ENCODE peak calls at places on chromosomes 5 and 9, in eight cellular contexts. R is dorsolateral prefrontal cortex; L is HCT116; A is AG04450; H is lower lobe of right lung; J is ovary; Z is CD8-positive, alpha-beta memory T cell; C is adrenal gland. U is an unnamed sample.

GRCh38 chr9:116320180-116320799 is 166.7 kb downstream of the PAPPA start:
- DNase-seq in R (no peak), L (no peak), A (no peak), H (no peak), J (no peak), Z (no peak), C (no peak), U (no peak)

GRCh38 chr9:133535285-133535877 is 877 bp downstream of the ADAMTSL2 start:
- DNase-seq in R (no peak), L (no peak), A (no peak), H (no peak), J (no peak), Z (no peak), C (no peak), U (no peak)

GRCh38 chr5:68499952-68500351 is 284.4 kb downstream of the PIK3R1 start:
- DNase-seq in R (no peak), L (no peak), A (no peak), H (no peak), J (no peak), Z (no peak), C (no peak), U (no peak)

GRCh38 chr9:88988796-88989641 is 2.2 kb upstream of the S1PR3 start:
- DNase-seq in R (no peak), L (no peak), A (no peak), H (no peak), J (no peak), Z (no peak), C (no peak), U (no peak)

GRCh38 chr5:122352331-122352730 is 40.3 kb downstream of the SNCAIP start:
- DNase-seq in R (no peak), L (no peak), A (no peak), H (no peak), J (no peak), Z (no peak), C (no peak), U (no peak)

GRCh38 chr5:149654282-149654681 is 73.0 kb downstream of the ARHGEF37 start:
- DNase-seq in R (no peak), L (no peak), A (no peak), H (no peak), J (no peak), Z (no peak), C (no peak), U (no peak)

GRCh38 chr5:140588311-140589070 is 23.9 kb downstream of the SLC35A4 start:
- DNase-seq in R (no peak), L (no peak), A (no peak), H (no peak), J (no peak), Z (no peak), C (peak), U (no peak)

GRCh38 chr5:53109041-53109435 is 519 bp downstream of the MOCS2 start:
- DNase-seq in R (no peak), L (no peak), A (no peak), H (no peak), J (no peak), Z (no peak), C (no peak), U (no peak)

GRCh38 chr5:170293273-170293672 is 4.3 kb downstream of the LCP2 start:
- DNase-seq in R (no peak), L (no peak), A (no peak), H (peak), J (no peak), Z (no peak), C (no peak), U (no peak)

GRCh38 chr9:86546712-86547111 is 192.5 kb upstream of the TUT7 start:
- DNase-seq in R (no peak), L (no peak), A (no peak), H (no peak), J (no peak), Z (no peak), C (no peak), U (no peak)

GRCh38 chr9:37582548-37583157 is 6.5 kb upstream of the FBXO10 start:
- DNase-seq in R (no peak), L (peak), A (peak), H (no peak), J (no peak), Z (peak), C (no peak), U (no peak)

GRCh38 chr9:29793970-29794369 is 2220.7 kb upstream of the C9orf72 start:
- DNase-seq in R (no peak), L (no peak), A (no peak), H (no peak), J (no peak), Z (no peak), C (no peak), U (no peak)

GRCh38 chr9:71079451-71079850 is 42.0 kb downstream of the TRPM3 start:
- DNase-seq in R (no peak), L (no peak), A (no peak), H (no peak), J (no peak), Z (no peak), C (no peak), U (no peak)

GRCh38 chr5:410911-411517 is 32.0 kb upstream of the EXOC3 start:
- DNase-seq in R (no peak), L (no peak), A (no peak), H (no peak), J (no peak), Z (no peak), C (no peak), U (no peak)

GRCh38 chr9:98306384-98307145 is 51.1 kb upstream of the TBC1D2 start:
- DNase-seq in R (no peak), L (no peak), A (no peak), H (no peak), J (no peak), Z (no peak), C (no peak), U (no peak)

GRCh38 chr5:14497276-14497675 is 84.3 kb upstream of the OTULINL start:
- DNase-seq in R (no peak), L (no peak), A (no peak), H (no peak), J (no peak), Z (no peak), C (no peak), U (no peak)

GRCh38 chr9:130343445-130343918 is 77.9 kb downstream of the HMCN2 start:
- DNase-seq in R (no peak), L (no peak), A (no peak), H (no peak), J (no peak), Z (peak), C (no peak), U (no peak)

GRCh38 chr5:180618487-180618829 is 27.2 kb upstream of the SCGB3A1 start:
- DNase-seq in R (no peak), L (no peak), A (no peak), H (no peak), J (no peak), Z (no peak), C (no peak), U (no peak)

GRCh38 chr5:180620014-180620413 is 28.7 kb upstream of the SCGB3A1 start:
- DNase-seq in R (no peak), L (no peak), A (no peak), H (no peak), J (no peak), Z (no peak), C (no peak), U (no peak)

GRCh38 chr5:180621311-180621710 is 28.1 kb downstream of the FLT4 start:
- DNase-seq in R (no peak), L (no peak), A (no peak), H (no peak), J (no peak), Z (no peak), C (no peak), U (no peak)

GRCh38 chr5:180619563-180619915 is 28.2 kb upstream of the SCGB3A1 start:
- DNase-seq in R (no peak), L (no peak), A (no peak), H (no peak), J (no peak), Z (no peak), C (no peak), U (no peak)

DNA sequence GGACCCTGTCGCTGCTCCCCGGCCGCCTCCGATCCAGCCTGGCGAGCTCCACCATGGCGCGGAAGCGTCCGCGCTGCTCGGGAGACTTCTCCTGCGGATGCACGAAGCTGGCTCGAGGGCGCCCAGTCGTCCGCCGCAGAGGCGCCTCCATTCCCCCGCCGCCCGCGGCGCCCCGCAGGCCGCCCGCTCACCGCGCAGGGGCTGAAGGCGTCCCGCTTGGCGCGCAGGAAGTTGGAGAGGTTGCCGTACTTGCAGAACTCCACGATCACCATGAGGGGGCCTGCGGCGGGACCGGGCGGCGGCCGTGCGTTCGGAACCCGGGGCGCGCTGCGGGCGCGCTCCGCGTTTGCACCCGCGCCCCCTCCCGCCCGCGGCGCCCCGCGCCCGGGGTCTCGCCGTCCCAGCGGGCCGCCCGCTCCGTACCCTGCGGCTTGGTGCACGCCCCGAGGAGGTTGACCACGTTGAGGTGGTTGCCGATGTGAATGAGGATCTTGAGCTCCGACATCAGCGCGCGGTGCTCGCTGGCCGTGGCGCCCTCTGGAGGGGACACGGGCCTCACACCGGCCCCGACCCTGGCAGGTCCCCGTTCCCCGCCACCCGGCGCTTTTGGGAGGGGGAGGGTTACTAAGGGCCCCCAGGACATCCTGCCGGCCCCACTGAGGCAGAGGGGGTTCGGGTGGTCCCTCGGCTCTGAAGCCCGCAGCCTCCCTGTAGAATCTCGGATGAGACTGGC is 27.7 kb upstream of the SCGB3A1 start:
- DNase-seq in R (peak), L (no peak), A (no peak), H (no peak), J (no peak), Z (peak), C (no peak), U (no peak)
- H3K4me3 ChIP-seq in R (peak), L (no peak), A (peak), H (peak), J (no peak), Z (no peak), C (no peak), U (no peak)

DNA sequence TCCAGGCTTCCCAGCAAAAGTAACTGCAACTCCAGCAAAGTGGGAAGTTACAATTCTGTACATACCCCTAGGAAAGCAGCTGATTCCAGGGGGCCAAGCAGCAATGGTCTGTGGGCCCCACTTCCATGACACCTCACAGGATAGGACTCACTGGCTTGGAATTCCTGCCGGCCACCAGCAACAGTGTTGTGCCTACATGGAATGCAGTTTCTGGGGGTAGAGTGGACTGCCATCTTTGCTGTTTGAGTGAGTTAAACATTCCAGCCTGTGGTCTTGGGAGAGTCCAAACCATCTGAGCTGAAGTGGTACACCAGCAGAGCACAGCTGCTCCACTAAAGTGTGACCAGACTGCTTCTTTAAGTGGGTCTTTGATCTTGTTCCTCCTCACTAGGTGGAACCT is 13.4 kb upstream of the FBN2 start:
- DNase-seq in R (no peak), L (no peak), A (no peak), H (no peak), J (no peak), Z (no peak), C (no peak), U (no peak)
- H3K4me3 ChIP-seq in R (no peak), L (no peak), A (no peak), H (no peak), J (no peak), Z (no peak), C (no peak), U (no peak)

DNA sequence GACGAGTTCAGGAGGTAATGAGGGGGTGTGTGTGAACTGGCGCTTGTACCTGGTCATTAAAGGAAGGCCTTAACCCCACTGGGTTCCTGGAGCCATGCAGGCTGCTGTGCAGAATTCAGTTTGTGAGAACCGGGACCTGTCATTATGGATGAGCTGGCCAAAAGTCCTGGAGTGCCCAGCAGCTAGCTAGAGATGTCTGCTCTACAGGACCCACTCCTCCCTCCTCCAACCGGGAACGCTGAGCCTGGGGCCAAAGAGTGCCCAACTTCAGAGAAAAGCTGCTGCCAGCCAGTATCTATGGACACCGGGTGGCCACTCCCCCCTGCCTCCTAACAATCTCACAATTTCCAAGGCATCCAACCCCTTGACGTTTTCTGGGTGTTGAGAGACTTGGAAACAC is 1.2 kb downstream of the ENTREP1 start:
- DNase-seq in R (no peak), L (no peak), A (no peak), H (no peak), J (no peak), Z (no peak), C (no peak), U (no peak)
- H3K4me3 ChIP-seq in R (peak), L (no peak), A (no peak), H (peak), J (peak), Z (no peak), C (no peak), U (peak)

GRCh38 chr5:103128202-103128601 is 8.1 kb downstream of the PPIP5K2 start:
- DNase-seq in R (no peak), L (no peak), A (no peak), H (no peak), J (no peak), Z (no peak), C (no peak), U (no peak)

GRCh38 chr5:103132684-103133083 is 12.6 kb downstream of the PPIP5K2 start:
- DNase-seq in R (no peak), L (no peak), A (no peak), H (no peak), J (no peak), Z (no peak), C (no peak), U (no peak)

GRCh38 chr5:103138202-103138601 is 18.1 kb downstream of the PPIP5K2 start:
- DNase-seq in R (no peak), L (no peak), A (no peak), H (no peak), J (no peak), Z (no peak), C (no peak), U (no peak)

GRCh38 chr5:103135461-103135860 is 15.4 kb downstream of the PPIP5K2 start:
- DNase-seq in R (no peak), L (no peak), A (no peak), H (no peak), J (no peak), Z (no peak), C (no peak), U (no peak)

DNA sequence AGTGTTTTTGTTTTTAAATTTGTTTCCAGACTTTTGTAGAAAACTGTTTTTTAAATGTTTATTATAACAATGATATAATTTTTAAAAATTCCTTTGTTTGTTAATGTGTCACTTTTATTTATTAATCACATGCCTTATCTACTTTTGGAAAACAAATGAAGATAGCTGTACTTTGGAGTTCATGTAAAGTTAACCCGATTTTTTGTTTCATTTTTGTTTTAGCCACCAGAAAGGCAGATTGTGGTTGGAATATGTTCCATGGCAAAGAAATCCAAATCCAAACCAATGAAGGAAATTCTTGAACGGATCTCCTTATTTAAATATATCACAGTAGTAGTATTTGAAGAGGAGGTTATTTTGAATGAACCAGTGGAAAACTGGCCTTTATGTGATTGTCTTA is 13.1 kb downstream of the PPIP5K2 start:
- DNase-seq in R (no peak), L (no peak), A (no peak), H (no peak), J (no peak), Z (no peak), C (no peak), U (no peak)
- H3K4me3 ChIP-seq in R (no peak), L (no peak), A (no peak), H (no peak), J (no peak), Z (no peak), C (no peak), U (no peak)

GRCh38 chr5:90612930-90613329 is 54.3 kb downstream of the ADGRV1 start:
- DNase-seq in R (no peak), L (no peak), A (no peak), H (no peak), J (no peak), Z (no peak), C (no peak), U (no peak)
- H3K4me3 ChIP-seq in R (no peak), L (no peak), A (no peak), H (no peak), J (no peak), Z (no peak), C (no peak), U (no peak)

DNA sequence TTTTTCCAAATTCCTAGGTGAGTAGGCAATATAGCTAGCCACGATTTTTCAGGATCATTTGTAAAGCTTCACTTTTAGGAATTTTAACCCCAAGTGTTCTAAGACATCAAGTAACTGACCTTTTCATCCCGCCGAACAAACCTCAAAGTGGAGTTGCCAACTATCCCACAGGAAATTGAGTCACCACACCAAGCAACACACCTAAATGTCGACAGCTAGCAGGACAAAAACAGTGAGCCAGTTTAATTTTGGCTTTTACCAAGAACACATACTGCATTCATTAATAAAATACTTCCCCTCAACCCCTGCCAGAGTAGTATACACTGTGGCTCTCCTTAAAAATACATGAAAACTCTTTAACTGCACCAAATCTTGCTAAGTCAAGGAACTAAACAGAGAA is 459.3 kb downstream of the RAB3C start:
- DNase-seq in R (no peak), L (no peak), A (no peak), H (no peak), J (no peak), Z (no peak), C (no peak), U (no peak)
- H3K4me3 ChIP-seq in R (no peak), L (no peak), A (no peak), H (no peak), J (no peak), Z (no peak), C (no peak), U (no peak)

GRCh38 chr5:6686916-6687409 is 26.3 kb upstream of the TENT4A start:
- DNase-seq in R (no peak), L (no peak), A (no peak), H (no peak), J (no peak), Z (no peak), C (no peak), U (no peak)
- H3K4me3 ChIP-seq in R (peak), L (no peak), A (peak), H (peak), J (no peak), Z (no peak), C (no peak), U (peak)

U was measured in stomach.